ENCODE peak calls at places on chromosomes 13 and 19, in five cellular contexts. X is H9, J is H1, G is neuronal stem cell, F is mesenchymal stem cell. V is an unnamed sample.

GRCh38 chr13:45934283-45934682 is 82.7 kb upstream of the SIAH3 start:
- DNase-seq in X (no peak), J (no peak), G (no peak), F (no peak), V (no peak)

GRCh38 chr19:14366529-14366928 is 14.7 kb upstream of the ADGRE5 start:
- DNase-seq in J (peak; percentile 46), G (no peak), X (peak; percentile 92), F (peak; percentile 88), V (peak; percentile 79)

GRCh38 chr13:22218784-22219183 is 547.9 kb downstream of the FGF9 start:
- DNase-seq in J (no peak), F (no peak), X (no peak), G (no peak), V (no peak)

GRCh38 chr13:27830010-27830409 is 37.7 kb downstream of the GSX1 start:
- DNase-seq in X (peak; percentile 81), F (peak; percentile 35), J (no peak), G (peak; percentile 67), V (peak; percentile 30)

GRCh38 chr13:102679449-102680132 is 15.3 kb downstream of the METTL21C start:
- DNase-seq in G (no peak), F (no peak), J (no peak), X (no peak), V (no peak)

GRCh38 chr13:27631156-27631555 is 9.5 kb downstream of the POLR1D start:
- DNase-seq in F (no peak), J (no peak), G (no peak), X (no peak), V (no peak)

GRCh38 chr19:21317821-21318220 is 11.4 kb downstream of the ZNF708 start:
- DNase-seq in J (no peak), X (no peak), G (no peak), F (no peak), V (no peak)

GRCh38 chr13:114130708-114131580 is 1.5 kb downstream of the RASA3 start:
- DNase-seq in J (no peak), G (no peak), F (peak; percentile 97), X (peak; percentile 55), V (no peak)

GRCh38 chr13:76455960-76456359 is 430.2 kb downstream of the KCTD12 start:
- DNase-seq in J (no peak), G (no peak), F (peak; percentile 87), X (no peak), V (no peak)

GRCh38 chr13:21894703-21895699 is 224.1 kb downstream of the FGF9 start:
- DNase-seq in X (peak; percentile 14), F (no peak), J (no peak), G (no peak), V (no peak)

GRCh38 chr13:21009036-21009435 is 52.4 kb downstream of the LATS2 start:
- DNase-seq in F (no peak), J (no peak), X (no peak), G (no peak), V (no peak)

GRCh38 chr19:2984196-2984490 is 6.8 kb downstream of the TLE6 start:
- DNase-seq in X (no peak), G (peak; percentile 78), J (no peak), F (no peak), V (no peak)

GRCh38 chr13:76293751-76294150 is 592.5 kb downstream of the KCTD12 start:
- DNase-seq in G (no peak), X (no peak), F (no peak), J (no peak), V (no peak)

GRCh38 chr19:48873476-48874308 is 1.5 kb downstream of the PPP1R15A start:
- DNase-seq in X (no peak), J (no peak), F (peak; percentile 43), G (no peak), V (peak; percentile 20)

GRCh38 chr13:76992548-76993001 is 694 bp downstream of the CLN5 start:
- DNase-seq in J (no peak), F (peak; percentile 75), G (peak; percentile 5), X (no peak), V (peak; percentile 88)

GRCh38 chr13:93473441-93474270 is 247.0 kb downstream of the GPC6 start:
- DNase-seq in X (no peak), F (peak; percentile 88), J (no peak), G (no peak), V (no peak)

GRCh38 chr13:110028838-110029621 is 242.6 kb upstream of the IRS2 start:
- DNase-seq in F (no peak), J (no peak), G (no peak), X (no peak), V (no peak)

GRCh38 chr13:110023729-110024645 is 237.6 kb upstream of the IRS2 start:
- DNase-seq in G (no peak), X (no peak), F (peak; percentile 87), J (no peak), V (no peak)

GRCh38 chr13:110028311-110028710 is 241.9 kb upstream of the IRS2 start:
- DNase-seq in J (no peak), F (no peak), X (no peak), G (no peak), V (no peak)

GRCh38 chr13:110027470-110028240 is 241.3 kb upstream of the IRS2 start:
- DNase-seq in G (no peak), F (peak; percentile 54), J (no peak), X (no peak), V (no peak)

DNA sequence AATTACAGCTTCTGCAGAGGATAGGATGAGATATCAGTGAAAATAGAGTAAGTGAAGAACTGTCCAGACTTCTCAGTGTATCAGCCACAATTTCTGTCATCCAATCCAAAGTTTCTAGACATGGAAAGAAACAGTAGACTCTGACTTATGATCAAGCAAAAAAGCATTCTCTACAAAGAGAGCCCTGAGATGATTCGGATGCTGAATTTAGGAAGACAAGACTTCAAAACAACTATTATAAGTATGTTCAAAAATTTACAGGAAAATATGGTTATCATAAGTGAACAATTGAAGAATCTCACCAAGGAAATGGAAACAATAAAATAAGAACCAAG is 238.2 kb upstream of the IRS2 start:
- DNase-seq in J (no peak), G (no peak), F (no peak), X (no peak), V (no peak)
- H3K4ac ChIP-seq in J (no peak overlapping the region), G (no peak overlapping the region), F (peak overlapping the region; percentile 9), X (no peak overlapping the region), V (no peak overlapping the region)

GRCh38 chr13:101025519-101025918 is 350.9 kb upstream of the TMTC4 start:
- DNase-seq in F (no peak), X (no peak), G (no peak), J (no peak), V (no peak)
- H3K18ac ChIP-seq in F (no peak overlapping the region), X (no peak overlapping the region), G (no peak overlapping the region), J (no peak overlapping the region), V (no peak overlapping the region)

DNA sequence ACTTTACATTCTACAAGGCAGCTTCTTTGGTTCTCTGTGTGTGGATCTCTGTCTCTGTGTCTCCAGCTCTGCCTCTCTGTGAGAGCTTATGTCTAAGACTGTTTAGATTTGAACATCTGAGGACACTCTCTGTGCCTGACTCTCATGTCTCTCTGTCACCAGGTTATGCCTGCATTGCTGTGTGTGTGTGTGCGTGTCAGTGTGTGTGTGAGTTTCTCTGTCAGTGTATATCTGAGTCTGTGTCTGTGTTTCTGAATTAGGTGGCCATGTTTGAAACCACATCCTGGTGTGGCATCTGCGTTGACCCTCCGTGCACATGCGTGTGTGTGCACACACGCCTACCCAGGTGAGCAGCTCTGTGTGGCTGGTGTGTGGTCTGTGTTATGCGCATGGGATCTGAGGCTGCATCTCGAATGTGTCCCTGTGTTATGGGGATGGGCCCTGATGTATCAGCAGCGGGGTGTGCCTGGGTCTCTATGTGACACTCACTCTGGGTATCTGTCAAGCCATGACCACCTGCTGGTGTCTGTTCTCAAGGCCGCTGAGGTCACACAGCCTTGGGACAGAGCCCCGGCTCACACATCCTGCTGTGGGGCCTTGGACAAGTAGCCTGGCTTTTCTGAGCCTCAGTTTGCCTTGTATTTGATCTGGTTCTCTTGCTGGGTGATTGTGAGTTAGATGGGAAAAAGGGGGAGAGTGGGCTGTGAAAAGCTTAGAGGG is 6.7 kb downstream of the ATP1A3 start:
- DNase-seq in X (no peak), F (no peak), G (no peak), J (no peak), V (no peak)
- H2BK12ac ChIP-seq in X (no peak overlapping the region), F (no peak overlapping the region), G (no peak overlapping the region), J (no peak overlapping the region), V (no peak overlapping the region)

DNA sequence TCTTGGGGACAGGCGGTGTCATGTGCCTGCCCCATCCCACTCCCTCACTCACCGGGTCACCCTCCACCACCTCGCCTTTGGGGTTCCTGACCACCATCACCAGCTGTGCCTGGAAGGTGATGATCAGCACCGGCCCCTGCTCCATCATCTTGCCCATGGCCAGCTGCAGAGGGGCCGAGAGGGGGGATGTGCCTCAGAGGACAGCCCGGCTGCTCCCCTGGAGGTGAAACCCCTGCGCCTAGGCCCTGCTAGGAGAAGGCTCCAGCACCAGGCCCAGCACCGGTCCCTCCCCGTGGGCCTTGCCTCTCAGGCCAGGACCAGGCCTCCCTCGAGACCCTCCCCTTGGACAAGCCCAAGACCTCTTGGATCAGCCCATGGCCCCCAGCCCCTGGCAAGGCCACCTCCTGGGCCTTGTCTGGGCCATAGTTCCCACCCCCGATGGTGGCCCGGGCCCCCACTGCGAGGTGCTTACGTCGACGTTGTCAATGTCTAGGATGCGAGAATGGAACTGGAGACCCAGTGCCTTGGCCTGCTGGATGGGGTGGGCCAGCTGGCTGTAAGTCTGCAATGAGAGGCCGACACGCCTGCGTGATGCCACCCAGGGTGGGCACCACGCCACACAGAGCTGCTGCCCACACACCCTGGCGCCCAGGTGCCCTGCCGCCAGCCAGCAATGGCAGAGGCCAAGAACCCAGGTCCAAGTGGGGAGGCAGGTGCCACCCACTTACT is 1.8 kb upstream of the CTXN1 start:
- DNase-seq in F (no peak), X (no peak), J (no peak), G (no peak), V (no peak)
- H3K4ac ChIP-seq in F (no peak overlapping the region), X (no peak overlapping the region), J (no peak overlapping the region), G (no peak overlapping the region), V (no peak overlapping the region)

DNA sequence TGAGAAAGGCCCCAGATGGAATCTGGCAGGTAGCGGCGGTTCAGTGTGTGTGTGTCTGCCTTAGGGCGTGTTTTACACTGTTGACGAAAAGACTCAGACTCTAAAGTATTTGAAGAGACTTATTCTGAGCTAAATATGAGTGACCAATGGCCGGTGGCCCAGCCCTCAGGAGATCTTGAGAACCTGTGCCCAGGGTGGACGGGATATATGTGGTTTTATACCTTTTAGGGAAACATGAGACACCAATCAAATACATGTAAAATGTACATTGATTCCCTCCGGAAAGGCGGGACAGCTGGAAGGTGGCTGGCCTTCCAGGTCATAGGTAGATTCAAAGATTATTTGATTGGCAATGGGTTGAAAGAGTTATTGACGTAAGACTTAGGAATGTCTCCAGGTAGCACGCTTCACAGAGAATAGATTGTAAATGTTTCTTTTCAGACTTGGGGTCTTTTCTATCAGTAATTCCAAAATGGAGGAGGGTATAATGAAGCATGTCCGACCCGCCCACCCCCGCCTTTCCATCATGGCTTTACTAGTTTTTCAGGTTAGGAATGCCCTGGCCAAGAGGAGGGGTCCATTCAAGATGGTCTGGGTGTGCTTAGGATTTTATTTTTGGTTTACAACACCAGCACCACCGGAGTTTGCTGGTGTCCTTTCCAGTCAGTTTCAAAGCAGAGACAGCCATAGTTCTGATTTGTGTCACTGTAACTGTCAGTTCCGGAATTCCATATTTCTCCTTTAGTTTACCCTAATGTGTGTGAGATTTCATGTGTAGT is 1.0 kb upstream of the ZNF529 start:
- DNase-seq in X (no peak), F (peak; percentile 53), G (no peak), J (no peak), V (peak; percentile 42)
- H3K18ac ChIP-seq in X (no peak overlapping the region), F (no peak overlapping the region), G (peak overlapping the region; percentile 95), J (no peak overlapping the region), V (peak overlapping the region; percentile 76)